ENCODE peak calls at places on chromosomes 16 and 17, in eight cellular contexts. N, Q, I, T, S, V, E and Y are unnamed samples.

GRCh38 chr17:50916708-50917417 is 50.7 kb upstream of the TOB1 start:
- DNase-seq in N (peak; percentile 81), Q (no peak), I (no peak), T (no peak), S (no peak), V (no peak), E (no peak), Y (no peak)

GRCh38 chr17:79085154-79085920 is 10.7 kb downstream of the ENGASE start:
- DNase-seq in N (no peak), Q (no peak), I (no peak), T (no peak), S (no peak), V (no peak), E (no peak), Y (no peak)

GRCh38 chr16:56450275-56450889 is 750 bp downstream of the NUDT21 start:
- DNase-seq in N (peak; percentile 50), Q (no peak), I (no peak), T (no peak), S (no peak), V (no peak), E (no peak), Y (no peak)

GRCh38 chr17:62187681-62188080 is 122.6 kb upstream of the MED13 start:
- DNase-seq in N (no peak), Q (peak; percentile 21), I (peak; percentile 96), T (no peak), S (no peak), V (no peak), E (no peak), Y (no peak)

GRCh38 chr17:83203472-83204221 is 124.2 kb downstream of the METRNL start:
- DNase-seq in N (no peak), Q (no peak), I (peak; percentile 23), T (no peak), S (peak; percentile 11), V (peak; percentile 33), E (peak; percentile 15), Y (no peak)

GRCh38 chr17:34683390-34683789 is 104.0 kb downstream of the TMEM132E start:
- DNase-seq in N (no peak), Q (no peak), I (no peak), T (no peak), S (no peak), V (no peak), E (no peak), Y (no peak)

GRCh38 chr17:40095944-40096791 is 4.2 kb downstream of the NR1D1 start:
- DNase-seq in N (no peak), Q (no peak), I (no peak), T (no peak), S (no peak), V (peak; percentile 67), E (no peak), Y (peak; percentile 95)

GRCh38 chr17:44688675-44689491 is 693 bp downstream of the CCDC43 start:
- DNase-seq in N (no peak), Q (no peak), I (peak; percentile 4), T (no peak), S (no peak), V (no peak), E (no peak), Y (peak; percentile 54)

GRCh38 chr16:67959520-67959919 is 8.9 kb downstream of the SLC12A4 start:
- DNase-seq in N (no peak), Q (peak; percentile 34), I (peak; percentile 82), T (no peak), S (peak; percentile 84), V (peak; percentile 88), E (no peak), Y (no peak)

GRCh38 chr17:3038941-3039340 is 24.5 kb downstream of the OR1D5 start:
- DNase-seq in N (peak; percentile 44), Q (no peak), I (no peak), T (no peak), S (no peak), V (no peak), E (no peak), Y (no peak)

GRCh38 chr16:57642368-57643135 is 14.1 kb downstream of the ADGRG1 start:
- DNase-seq in N (no peak), Q (no peak), I (no peak), T (no peak), S (no peak), V (no peak), E (no peak), Y (no peak)

GRCh38 chr17:77724876-77725615 is 233.5 kb upstream of the TNRC6C start:
- DNase-seq in N (peak; percentile 49), Q (no peak), I (no peak), T (no peak), S (no peak), V (no peak), E (no peak), Y (no peak)

GRCh38 chr16:19167710-19168172 is 299 bp upstream of the SYT17 start:
- DNase-seq in N (peak; percentile 91), Q (no peak), I (peak; percentile 73), T (peak; percentile 51), S (peak; percentile 67), V (peak; percentile 18), E (peak; percentile 52), Y (peak; percentile 93)

GRCh38 chr17:61405047-61405685 is 5.5 kb downstream of the TBX2 start:
- DNase-seq in N (peak; percentile 85), Q (no peak), I (no peak), T (no peak), S (no peak), V (no peak), E (no peak), Y (no peak)

GRCh38 chr17:38322156-38322779 is 21.5 kb downstream of the GPR179 start:
- DNase-seq in N (peak; percentile 93), Q (no peak), I (peak; percentile 48), T (peak; percentile 42), S (peak; percentile 54), V (peak; percentile 48), E (peak; percentile 32), Y (peak; percentile 83)

GRCh38 chr16:73047536-73048291 is at the start of gene ZFHX3:
- DNase-seq in N (peak; percentile 87), Q (no peak), I (peak; percentile 66), T (peak; percentile 70), S (peak; percentile 79), V (peak; percentile 90), E (peak; percentile 85), Y (peak; percentile 77)

GRCh38 chr17:33889079-33889478 is 366.0 kb upstream of the CCL2 start:
- DNase-seq in N (no peak), Q (no peak), I (no peak), T (no peak), S (no peak), V (no peak), E (no peak), Y (no peak)

GRCh38 chr16:24291932-24292331 is 35.8 kb downstream of the CACNG3 start:
- DNase-seq in N (no peak), Q (no peak), I (no peak), T (no peak), S (no peak), V (no peak), E (no peak), Y (no peak)

GRCh38 chr16:30183961-30184429 is 593 bp downstream of the CORO1A start:
- DNase-seq in N (peak; percentile 44), Q (no peak), I (no peak), T (no peak), S (peak; percentile 24), V (peak; percentile 21), E (peak; percentile 37), Y (peak; percentile 83)

GRCh38 chr16:30179195-30179594 is 4.2 kb upstream of the CORO1A start:
- DNase-seq in N (no peak), Q (no peak), I (no peak), T (no peak), S (no peak), V (no peak), E (no peak), Y (no peak)

GRCh38 chr16:30183236-30183960 is at the start of gene CORO1A:
- DNase-seq in N (peak; percentile 94), Q (peak; percentile 6), I (peak; percentile 75), T (peak; percentile 74), S (peak; percentile 86), V (peak; percentile 75), E (peak; percentile 80), Y (peak; percentile 88)

GRCh38 chr16:30179931-30180330 is 3.5 kb upstream of the CORO1A start:
- DNase-seq in N (no peak), Q (no peak), I (no peak), T (no peak), S (no peak), V (no peak), E (no peak), Y (no peak)

GRCh38 chr16:30180741-30181140 is 2.7 kb upstream of the CORO1A start:
- DNase-seq in N (no peak), Q (no peak), I (no peak), T (no peak), S (no peak), V (no peak), E (no peak), Y (no peak)
- TF ChIP-seq CTCF in N (no peak), Q (no peak), I (no peak), T (no peak), S (no peak), V (no peak), E (no peak), Y (no peak)

GRCh38 chr17:29076722-29077121 is 33.8 kb downstream of the PIPOX start:
- DNase-seq in N (peak; percentile 71), Q (no peak), I (no peak), T (no peak), S (no peak), V (no peak), E (no peak), Y (no peak)
- TF ChIP-seq CTCF in N (no peak), Q (no peak), I (no peak), T (no peak), S (no peak), V (no peak), E (no peak), Y (no peak)

GRCh38 chr16:1153480-1154160 is 714 bp downstream of the CACNA1H start:
- DNase-seq in N (peak; percentile 71), Q (no peak), I (no peak), T (no peak), S (no peak), V (no peak), E (no peak), Y (no peak)

GRCh38 chr16:1151424-1152122 is 1.3 kb upstream of the CACNA1H start:
- DNase-seq in N (peak; percentile 57), Q (no peak), I (no peak), T (no peak), S (no peak), V (no peak), E (no peak), Y (no peak)

GRCh38 chr16:1152123-1152638 is 725 bp upstream of the CACNA1H start:
- DNase-seq in N (peak; percentile 80), Q (no peak), I (no peak), T (no peak), S (no peak), V (no peak), E (no peak), Y (no peak)

GRCh38 chr16:1154291-1154886 is 1.5 kb downstream of the CACNA1H start:
- DNase-seq in N (no peak), Q (no peak), I (peak; percentile 39), T (no peak), S (no peak), V (no peak), E (no peak), Y (no peak)

GRCh38 chr16:1152651-1153259 is at the start of gene CACNA1H:
- DNase-seq in N (peak; percentile 82), Q (no peak), I (no peak), T (no peak), S (peak; percentile 34), V (no peak), E (no peak), Y (peak; percentile 71)
- TF ChIP-seq CTCF in N (peak; percentile 80), Q (peak; percentile 22), I (no peak), T (peak; percentile 25), S (peak; percentile 43), V (no peak), E (no peak), Y (no peak)

GRCh38 chr16:27319257-27319965 is 5.6 kb downstream of the IL4R start:
- DNase-seq in N (peak; percentile 24), Q (no peak), I (no peak), T (no peak), S (no peak), V (no peak), E (no peak), Y (no peak)
- TF ChIP-seq CTCF in N (no peak), Q (no peak), I (no peak), T (no peak), S (no peak), V (no peak), E (no peak), Y (no peak)